ENCODE peak calls at places on chromosomes 5 and 9, in eight cellular contexts. L, F, T, X, U, A, E and R are unnamed samples. For H3K4me1, the result is how much of the 10 kb centered on the place peaks cover.

GRCh38 chr9:69499401-69499800 is 172.8 kb downstream of the APBA1 start:
- DNase-seq in L (no peak), F (no peak), T (no peak), X (no peak), U (no peak), A (no peak), E (no peak), R (peak)

GRCh38 chr5:107869459-107870115 is 198.8 kb upstream of the EFNA5 start:
- DNase-seq in L (no peak), F (no peak), T (no peak), X (no peak), U (no peak), A (peak), E (no peak), R (no peak)

GRCh38 chr5:119274767-119275130 is 81.1 kb upstream of the TNFAIP8 start:
- DNase-seq in L (no peak), F (no peak), T (no peak), X (no peak), U (no peak), A (no peak), E (no peak), R (peak)

GRCh38 chr5:674630-675011 is 18.5 kb downstream of the TPPP start:
- DNase-seq in L (no peak), F (no peak), T (no peak), X (no peak), U (peak), A (no peak), E (no peak), R (no peak)

GRCh38 chr9:105281926-105282325 is 37.5 kb downstream of the SLC44A1 start:
- DNase-seq in L (no peak), F (no peak), T (no peak), X (no peak), U (no peak), A (no peak), E (no peak), R (no peak)

GRCh38 chr5:135567661-135568060 is 11.1 kb downstream of the CXCL14 start:
- DNase-seq in L (no peak), F (no peak), T (no peak), X (no peak), U (no peak), A (no peak), E (no peak), R (no peak)

GRCh38 chr5:137689306-137689705 is 46.6 kb downstream of the KLHL3 start:
- DNase-seq in L (no peak), F (no peak), T (no peak), X (no peak), U (no peak), A (no peak), E (no peak), R (no peak)

GRCh38 chr5:1041225-1042186 is 32.9 kb downstream of the NKD2 start:
- DNase-seq in L (no peak), F (no peak), T (no peak), X (no peak), U (no peak), A (no peak), E (no peak), R (no peak)

GRCh38 chr9:95313010-95313498 is 4.5 kb downstream of the FANCC start:
- DNase-seq in L (peak), F (peak), T (peak), X (peak), U (peak), A (peak), E (no peak), R (peak)

GRCh38 chr5:54610197-54610898 is 92.8 kb downstream of the SNX18 start:
- DNase-seq in L (no peak), F (peak), T (no peak), X (no peak), U (no peak), A (no peak), E (no peak), R (peak)
- H3K4me1 ChIP-seq in L (under half), F (under half), T (under half), X (under half), U (under half), A (under half), E (under half), R (under half)

DNA sequence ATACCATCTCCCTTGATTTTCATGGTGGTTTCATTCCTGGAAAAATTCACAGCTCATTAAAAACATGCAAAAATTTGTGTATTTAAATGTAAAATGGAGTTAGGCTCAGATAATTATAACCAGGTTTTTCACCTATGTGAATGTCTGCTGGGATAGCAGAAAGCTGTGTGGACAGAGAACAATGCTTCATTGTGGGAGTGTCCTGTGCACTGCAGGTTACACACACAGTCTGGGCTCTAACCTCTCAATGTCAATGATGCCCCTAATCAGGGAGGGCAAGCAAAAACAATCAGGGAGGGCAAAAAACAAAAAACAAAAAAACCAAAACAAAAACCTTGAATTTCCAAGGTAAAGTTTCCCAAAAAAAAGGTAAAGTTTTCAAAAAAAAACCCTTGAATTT is 158.9 kb upstream of the KLF9 start:
- DNase-seq in L (no peak), F (no peak), T (no peak), X (no peak), U (no peak), A (no peak), E (no peak), R (no peak)
- H3K27ac ChIP-seq in L (no peak), F (peak), T (no peak), X (no peak), U (no peak), A (no peak), E (peak), R (no peak)

GRCh38 chr5:132067941-132068808 is 5.4 kb upstream of the CSF2 start:
- DNase-seq in L (no peak), F (no peak), T (no peak), X (no peak), U (no peak), A (no peak), E (no peak), R (no peak)
- H3K4me1 ChIP-seq in L (under half), F (under half), T (under half), X (under half), U (under half), A (under half), E (under half), R (under half)

GRCh38 chr5:154683101-154683757 is 71.9 kb upstream of the LARP1 start:
- DNase-seq in L (no peak), F (no peak), T (no peak), X (no peak), U (no peak), A (no peak), E (no peak), R (no peak)
- H3K27ac ChIP-seq in L (peak), F (peak), T (peak), X (peak), U (peak), A (peak), E (peak), R (peak)

GRCh38 chr9:137241490-137242328 is 622 bp downstream of the TUBB4B start:
- DNase-seq in L (peak), F (peak), T (no peak), X (no peak), U (peak), A (no peak), E (peak), R (peak)

GRCh38 chr9:137243626-137244485 is 2.8 kb downstream of the TUBB4B start:
- DNase-seq in L (no peak), F (peak), T (no peak), X (no peak), U (no peak), A (no peak), E (no peak), R (no peak)

GRCh38 chr9:137240321-137240840 is 706 bp upstream of the TUBB4B start:
- DNase-seq in L (peak), F (peak), T (no peak), X (no peak), U (peak), A (peak), E (peak), R (peak)

GRCh38 chr9:137242329-137243204 is 1.5 kb downstream of the TUBB4B start:
- DNase-seq in L (no peak), F (no peak), T (no peak), X (no peak), U (no peak), A (no peak), E (no peak), R (no peak)

DNA sequence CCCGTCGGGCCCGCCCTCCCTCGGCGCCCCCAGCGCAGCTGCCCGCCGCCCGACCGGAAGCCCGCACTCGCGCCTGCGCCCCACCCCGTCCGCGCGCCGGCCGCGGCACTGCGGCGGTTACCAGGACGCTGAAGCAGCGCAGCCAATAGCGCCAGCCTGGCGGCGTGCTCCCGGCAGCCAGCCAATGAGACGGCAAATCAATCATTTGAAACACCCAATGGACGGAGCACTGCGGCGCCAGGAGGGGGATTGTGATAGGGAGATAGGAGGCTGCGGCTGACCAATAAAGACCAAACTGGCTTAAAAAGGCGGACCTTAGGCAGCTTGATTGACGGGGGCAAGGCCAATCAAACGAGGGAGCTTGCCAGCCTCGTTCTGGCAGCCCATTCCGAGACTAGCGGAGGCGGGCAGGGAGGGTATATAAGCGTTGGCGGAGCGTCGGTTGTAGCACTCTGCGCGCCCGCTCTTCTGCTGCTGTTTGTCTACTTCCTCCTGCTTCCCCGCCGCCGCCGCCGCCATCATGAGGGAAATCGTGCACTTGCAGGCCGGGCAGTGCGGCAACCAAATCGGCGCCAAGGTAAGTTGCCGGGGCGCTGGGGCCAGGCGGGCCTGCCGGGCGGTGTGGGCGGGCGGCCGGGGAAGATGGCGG is at the start of gene TUBB4B:
- DNase-seq in L (peak), F (peak), T (peak), X (peak), U (peak), A (peak), E (peak), R (peak)
- H3K4me1 ChIP-seq in L (under half), F (half or more), T (under half), X (under half), U (half or more), A (half or more), E (under half), R (under half)